ENCODE peak calls at places on chromosome 22, in nine cellular contexts. One of them, this sample, is unnamed.

GRCh38 chr22:36153756-36154155 is 6.8 kb downstream of the APOL3 start:
- DNase-seq in GM12865: no peak
- DNase-seq in GM13976: no peak
- DNase-seq in left lung: no peak
- DNase-seq in cardiac muscle cell: no peak
- DNase-seq in colonic mucosa: no peak
- DNase-seq in RWPE2: no peak
- DNase-seq in endothelial cell: no peak
- DNase-seq in fibroblast of lung: no peak
- DNase-seq in this sample: no peak

GRCh38 chr22:37267128-37267587 is 15.2 kb upstream of the CYTH4 start:
- DNase-seq in RWPE2: peak; percentile 59
- DNase-seq in fibroblast of lung: no peak
- DNase-seq in GM13976: peak; percentile 85
- DNase-seq in endothelial cell: peak; percentile 83
- DNase-seq in cardiac muscle cell: peak; percentile 51
- DNase-seq in left lung: peak; percentile 93
- DNase-seq in GM12865: peak; percentile 72
- DNase-seq in colonic mucosa: peak; percentile 50
- DNase-seq in this sample: peak; percentile 42

GRCh38 chr22:32627091-32627490 is 152.5 kb downstream of the FBXO7 start:
- DNase-seq in fibroblast of lung: no peak
- DNase-seq in RWPE2: no peak
- DNase-seq in left lung: no peak
- DNase-seq in GM12865: no peak
- DNase-seq in colonic mucosa: no peak
- DNase-seq in GM13976: no peak
- DNase-seq in endothelial cell: no peak
- DNase-seq in cardiac muscle cell: no peak
- DNase-seq in this sample: no peak

GRCh38 chr22:50016308-50016987 is 3.9 kb upstream of the IL17REL start:
- DNase-seq in RWPE2: peak; percentile 45
- DNase-seq in colonic mucosa: no peak
- DNase-seq in left lung: peak; percentile 64
- DNase-seq in GM12865: no peak
- DNase-seq in endothelial cell: peak; percentile 3
- DNase-seq in cardiac muscle cell: no peak
- DNase-seq in GM13976: no peak
- DNase-seq in fibroblast of lung: no peak
- DNase-seq in this sample: no peak

GRCh38 chr22:41524809-41525449 is 19.3 kb downstream of the POLR3H start:
- DNase-seq in cardiac muscle cell: no peak
- DNase-seq in endothelial cell: no peak
- DNase-seq in fibroblast of lung: no peak
- DNase-seq in RWPE2: no peak
- DNase-seq in GM12865: peak; percentile 50
- DNase-seq in colonic mucosa: peak; percentile 38
- DNase-seq in left lung: no peak
- DNase-seq in GM13976: peak; percentile 76
- DNase-seq in this sample: no peak

GRCh38 chr22:46180370-46181137 is 30.2 kb downstream of the PPARA start:
- DNase-seq in RWPE2: no peak
- DNase-seq in GM13976: no peak
- DNase-seq in fibroblast of lung: peak; percentile 23
- DNase-seq in GM12865: no peak
- DNase-seq in colonic mucosa: no peak
- DNase-seq in left lung: no peak
- DNase-seq in endothelial cell: no peak
- DNase-seq in cardiac muscle cell: peak; percentile 25
- DNase-seq in this sample: no peak

GRCh38 chr22:49656291-49656851 is 171.3 kb downstream of the BRD1 start:
- DNase-seq in left lung: peak; percentile 72
- DNase-seq in fibroblast of lung: no peak
- DNase-seq in colonic mucosa: no peak
- DNase-seq in GM12865: no peak
- DNase-seq in GM13976: no peak
- DNase-seq in RWPE2: peak; percentile 45
- DNase-seq in endothelial cell: no peak
- DNase-seq in cardiac muscle cell: no peak
- DNase-seq in this sample: no peak

GRCh38 chr22:48662476-48663150 is 1165.1 kb downstream of the BRD1 start:
- DNase-seq in colonic mucosa: no peak
- DNase-seq in cardiac muscle cell: no peak
- DNase-seq in left lung: peak; percentile 55
- DNase-seq in endothelial cell: no peak
- DNase-seq in GM13976: no peak
- DNase-seq in GM12865: no peak
- DNase-seq in RWPE2: no peak
- DNase-seq in fibroblast of lung: no peak
- DNase-seq in this sample: no peak

GRCh38 chr22:50683086-50683993 is 10.7 kb downstream of the SHANK3 start:
- DNase-seq in RWPE2: no peak
- DNase-seq in GM13976: no peak
- DNase-seq in colonic mucosa: no peak
- DNase-seq in endothelial cell: peak; percentile 22
- DNase-seq in cardiac muscle cell: no peak
- DNase-seq in GM12865: no peak
- DNase-seq in fibroblast of lung: no peak
- DNase-seq in left lung: peak; percentile 39
- DNase-seq in this sample: no peak

GRCh38 chr22:44648085-44648820 is 53.8 kb upstream of the PRR5 start:
- DNase-seq in cardiac muscle cell: no peak
- DNase-seq in left lung: no peak
- DNase-seq in GM12865: no peak
- DNase-seq in GM13976: no peak
- DNase-seq in RWPE2: no peak
- DNase-seq in colonic mucosa: no peak
- DNase-seq in endothelial cell: no peak
- DNase-seq in fibroblast of lung: no peak
- DNase-seq in this sample: no peak

GRCh38 chr22:32237905-32238304 is 17.2 kb downstream of the SLC5A4 start:
- DNase-seq in left lung: no peak
- DNase-seq in GM12865: no peak
- DNase-seq in fibroblast of lung: no peak
- DNase-seq in RWPE2: no peak
- DNase-seq in colonic mucosa: no peak
- DNase-seq in GM13976: no peak
- DNase-seq in endothelial cell: no peak
- DNase-seq in cardiac muscle cell: no peak
- DNase-seq in this sample: no peak

GRCh38 chr22:22235564-22235963 is 9.0 kb upstream of the VPREB1 start:
- DNase-seq in cardiac muscle cell: peak; percentile 29
- DNase-seq in GM13976: peak; percentile 72
- DNase-seq in RWPE2: no peak
- DNase-seq in colonic mucosa: peak; percentile 25
- DNase-seq in fibroblast of lung: peak; percentile 19
- DNase-seq in endothelial cell: peak; percentile 33
- DNase-seq in GM12865: peak; percentile 76
- DNase-seq in left lung: no peak
- DNase-seq in this sample: peak; percentile 49

GRCh38 chr22:25780673-25781072 is 38.7 kb downstream of the MYO18B start:
- DNase-seq in endothelial cell: no peak
- DNase-seq in GM13976: no peak
- DNase-seq in left lung: no peak
- DNase-seq in colonic mucosa: no peak
- DNase-seq in RWPE2: no peak
- DNase-seq in GM12865: no peak
- DNase-seq in cardiac muscle cell: peak; percentile 53
- DNase-seq in fibroblast of lung: no peak
- DNase-seq in this sample: no peak

GRCh38 chr22:41574847-41575381 is 14.1 kb downstream of the CSDC2 start:
- DNase-seq in RWPE2: no peak
- DNase-seq in GM13976: no peak
- DNase-seq in cardiac muscle cell: peak; percentile 38
- DNase-seq in GM12865: no peak
- DNase-seq in left lung: no peak
- DNase-seq in endothelial cell: no peak
- DNase-seq in colonic mucosa: peak; percentile 36
- DNase-seq in fibroblast of lung: peak; percentile 70
- DNase-seq in this sample: no peak

GRCh38 chr22:36405671-36406070 is 17.9 kb upstream of the MYH9 start:
- DNase-seq in GM12865: peak; percentile 59
- DNase-seq in left lung: peak; percentile 81
- DNase-seq in colonic mucosa: no peak
- DNase-seq in GM13976: no peak
- DNase-seq in RWPE2: no peak
- DNase-seq in endothelial cell: no peak
- DNase-seq in cardiac muscle cell: peak; percentile 59
- DNase-seq in fibroblast of lung: peak; percentile 45
- DNase-seq in this sample: peak; percentile 80

GRCh38 chr22:17201285-17201945 is 17.8 kb downstream of the ADA2 start:
- DNase-seq in cardiac muscle cell: peak; percentile 44
- DNase-seq in colonic mucosa: no peak
- DNase-seq in GM12865: no peak
- DNase-seq in endothelial cell: no peak
- DNase-seq in RWPE2: no peak
- DNase-seq in GM13976: no peak
- DNase-seq in fibroblast of lung: peak; percentile 47
- DNase-seq in left lung: no peak
- DNase-seq in this sample: no peak
- TF ChIP-seq CTCF in cardiac muscle cell: peak; percentile 40
- TF ChIP-seq CTCF in colonic mucosa: no peak
- TF ChIP-seq CTCF in GM12865: no peak
- TF ChIP-seq CTCF in endothelial cell: no peak
- TF ChIP-seq CTCF in RWPE2: no peak
- TF ChIP-seq CTCF in GM13976: no peak
- TF ChIP-seq CTCF in fibroblast of lung: peak; percentile 43
- TF ChIP-seq CTCF in left lung: no peak
- TF ChIP-seq CTCF in this sample: no peak

GRCh38 chr22:43088979-43089717 is at the start of gene TTLL1:
- DNase-seq in left lung: peak; percentile 99
- DNase-seq in endothelial cell: peak; percentile 87
- DNase-seq in fibroblast of lung: peak; percentile 77
- DNase-seq in colonic mucosa: peak; percentile 93
- DNase-seq in cardiac muscle cell: peak; percentile 91
- DNase-seq in GM12865: peak; percentile 94
- DNase-seq in RWPE2: peak; percentile 89
- DNase-seq in GM13976: peak; percentile 98
- DNase-seq in this sample: peak; percentile 84
- TF ChIP-seq CTCF in left lung: no peak
- TF ChIP-seq CTCF in endothelial cell: no peak
- TF ChIP-seq CTCF in fibroblast of lung: no peak
- TF ChIP-seq CTCF in colonic mucosa: no peak
- TF ChIP-seq CTCF in cardiac muscle cell: no peak
- TF ChIP-seq CTCF in GM12865: no peak
- TF ChIP-seq CTCF in RWPE2: no peak
- TF ChIP-seq CTCF in GM13976: no peak
- TF ChIP-seq CTCF in this sample: no peak

DNA sequence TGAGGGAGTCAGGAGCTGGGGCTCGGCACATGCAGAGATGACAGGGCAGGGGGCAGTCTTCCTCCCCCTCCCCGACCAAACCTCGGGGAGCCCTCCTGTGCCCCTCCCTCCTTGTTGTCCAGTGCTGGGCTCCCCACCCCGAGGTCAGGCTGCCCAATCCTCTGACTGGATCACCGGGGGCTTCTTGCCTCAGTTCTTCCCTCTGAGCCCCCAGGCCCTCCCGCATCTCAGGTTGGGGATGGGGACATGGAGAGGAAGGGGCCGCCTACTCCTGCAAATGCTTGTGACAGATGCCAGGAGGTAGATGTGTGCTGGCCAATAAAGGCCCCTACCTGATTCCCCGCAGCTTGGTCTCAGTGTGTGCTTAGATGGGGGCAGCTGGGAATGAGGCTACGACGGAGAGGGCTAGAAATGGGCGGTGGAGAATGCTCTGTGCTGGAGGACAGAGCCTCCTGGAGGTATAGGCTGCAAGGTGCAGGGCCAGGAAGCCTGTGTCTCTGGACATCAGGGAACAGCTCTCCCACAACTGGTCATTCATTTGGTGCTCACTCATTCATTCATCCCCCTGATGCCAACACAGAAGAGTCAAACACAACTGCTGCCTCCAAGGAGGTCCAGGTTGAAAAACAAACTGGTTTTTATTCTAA is 8.4 kb downstream of the RHBDD3 start:
- DNase-seq in fibroblast of lung: no peak
- DNase-seq in colonic mucosa: no peak
- DNase-seq in GM12865: no peak
- DNase-seq in cardiac muscle cell: peak; percentile 7
- DNase-seq in left lung: no peak
- DNase-seq in GM13976: peak; percentile 37
- DNase-seq in endothelial cell: no peak
- DNase-seq in RWPE2: no peak
- DNase-seq in this sample: no peak
- TF ChIP-seq CTCF in fibroblast of lung: no peak
- TF ChIP-seq CTCF in colonic mucosa: no peak
- TF ChIP-seq CTCF in GM12865: no peak
- TF ChIP-seq CTCF in cardiac muscle cell: no peak
- TF ChIP-seq CTCF in left lung: no peak
- TF ChIP-seq CTCF in GM13976: no peak
- TF ChIP-seq CTCF in endothelial cell: no peak
- TF ChIP-seq CTCF in RWPE2: no peak
- TF ChIP-seq CTCF in this sample: no peak

GRCh38 chr22:19980766-19981165 is 35.9 kb downstream of the ARVCF start:
- DNase-seq in colonic mucosa: no peak
- DNase-seq in cardiac muscle cell: no peak
- DNase-seq in RWPE2: no peak
- DNase-seq in GM13976: no peak
- DNase-seq in fibroblast of lung: no peak
- DNase-seq in GM12865: no peak
- DNase-seq in endothelial cell: no peak
- DNase-seq in left lung: peak; percentile 24
- DNase-seq in this sample: no peak
- TF ChIP-seq CTCF in colonic mucosa: no peak
- TF ChIP-seq CTCF in cardiac muscle cell: no peak
- TF ChIP-seq CTCF in RWPE2: no peak
- TF ChIP-seq CTCF in GM13976: no peak
- TF ChIP-seq CTCF in fibroblast of lung: no peak
- TF ChIP-seq CTCF in GM12865: no peak
- TF ChIP-seq CTCF in endothelial cell: no peak
- TF ChIP-seq CTCF in left lung: no peak
- TF ChIP-seq CTCF in this sample: no peak

DNA sequence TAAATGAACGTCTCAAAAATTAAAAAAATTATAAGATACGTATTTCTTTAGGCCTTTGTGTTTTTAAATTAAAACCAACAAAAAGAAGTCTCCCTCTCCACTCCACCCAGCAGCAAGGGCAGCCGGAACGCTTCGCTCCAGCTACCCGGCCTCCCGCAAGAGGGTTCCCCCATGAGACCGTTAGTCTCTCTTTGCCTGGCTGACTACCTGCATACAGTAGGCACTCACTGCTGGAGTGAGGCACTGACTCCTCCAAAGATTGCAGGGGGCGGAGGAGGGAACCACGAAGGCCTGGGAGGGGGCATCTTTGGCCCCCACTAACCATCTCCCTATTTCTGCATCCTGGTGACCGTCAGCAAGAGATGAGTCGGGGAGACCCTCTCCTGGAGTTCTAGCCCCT is 10.1 kb downstream of the CBX6 start:
- DNase-seq in GM12865: no peak
- DNase-seq in left lung: no peak
- DNase-seq in GM13976: no peak
- DNase-seq in fibroblast of lung: no peak
- DNase-seq in endothelial cell: no peak
- DNase-seq in colonic mucosa: no peak
- DNase-seq in cardiac muscle cell: no peak
- DNase-seq in RWPE2: no peak
- DNase-seq in this sample: no peak
- TF ChIP-seq CTCF in GM12865: no peak
- TF ChIP-seq CTCF in left lung: no peak
- TF ChIP-seq CTCF in GM13976: no peak
- TF ChIP-seq CTCF in fibroblast of lung: no peak
- TF ChIP-seq CTCF in endothelial cell: no peak
- TF ChIP-seq CTCF in colonic mucosa: no peak
- TF ChIP-seq CTCF in cardiac muscle cell: no peak
- TF ChIP-seq CTCF in RWPE2: no peak
- TF ChIP-seq CTCF in this sample: no peak